ENCODE peak calls at places on chromosomes 6 and 20, in five cellular contexts. A, W, I, Z and C are unnamed samples.

GRCh38 chr20:54502179-54502578 is 26.8 kb downstream of the DOK5 start:
- DNase-seq in A (no peak), W (no peak), I (no peak), Z (no peak), C (no peak)

GRCh38 chr20:43690943-43691598 is 24.2 kb downstream of the MYBL2 start:
- DNase-seq in A (no peak), W (no peak), I (no peak), Z (no peak), C (no peak)

GRCh38 chr6:5998236-5998635 is 8.5 kb downstream of the NRN1 start:
- DNase-seq in A (no peak), W (no peak), I (no peak), Z (no peak), C (no peak)

GRCh38 chr6:109095821-109096084 is 446 bp downstream of the CEP57L1 start:
- DNase-seq in A (no peak), W (no peak), I (no peak), Z (no peak), C (no peak)

GRCh38 chr20:44217342-44218092 is 6.9 kb upstream of the OSER1 start:
- DNase-seq in A (peak; percentile 68), W (peak; percentile 94), I (peak; percentile 82), Z (peak; percentile 62), C (peak; percentile 74)

GRCh38 chr6:44842616-44843015 is 455.1 kb downstream of the CDC5L start:
- DNase-seq in A (no peak), W (no peak), I (no peak), Z (no peak), C (no peak)

GRCh38 chr6:150641398-150642139 is 41.9 kb downstream of the PLEKHG1 start:
- DNase-seq in A (no peak), W (no peak), I (no peak), Z (no peak), C (no peak)

GRCh38 chr6:113859349-113860164 is 2.4 kb downstream of the MARCKS start:
- DNase-seq in A (peak; percentile 68), W (peak; percentile 46), I (peak; percentile 60), Z (peak; percentile 16), C (peak; percentile 28)

GRCh38 chr20:57598491-57598890 is 21.7 kb downstream of the ZBP1 start:
- DNase-seq in A (no peak), W (no peak), I (no peak), Z (no peak), C (no peak)

GRCh38 chr6:38638941-38639497 is 710 bp downstream of the BTBD9 start:
- DNase-seq in A (peak; percentile 81), W (peak; percentile 56), I (peak; percentile 38), Z (peak; percentile 13), C (no peak)

GRCh38 chr6:83055366-83055964 is 10.2 kb downstream of the UBE3D start:
- DNase-seq in A (no peak), W (peak; percentile 78), I (peak; percentile 67), Z (peak; percentile 18), C (peak; percentile 38)

GRCh38 chr20:50224553-50225255 is 34.1 kb downstream of the CEBPB start:
- DNase-seq in A (peak; percentile 91), W (peak; percentile 47), I (peak; percentile 93), Z (no peak), C (no peak)

GRCh38 chr20:23451956-23452487 is 654 bp downstream of the CST11 start:
- DNase-seq in A (no peak), W (no peak), I (no peak), Z (no peak), C (no peak)

GRCh38 chr6:134425521-134426316 is 107.8 kb upstream of the SGK1 start:
- DNase-seq in A (no peak), W (no peak), I (no peak), Z (no peak), C (no peak)

GRCh38 chr6:33732819-33733218 is 13.9 kb downstream of the IP6K3 start:
- DNase-seq in A (no peak), W (no peak), I (peak; percentile 18), Z (no peak), C (no peak)

GRCh38 chr6:14787677-14788076 is 458.2 kb upstream of the JARID2 start:
- DNase-seq in A (no peak), W (no peak), I (no peak), Z (no peak), C (no peak)

GRCh38 chr6:137902721-137903120 is 35.7 kb downstream of the TNFAIP3 start:
- DNase-seq in A (no peak), W (no peak), I (no peak), Z (no peak), C (no peak)

GRCh38 chr6:161064915-161065314 is 73.3 kb downstream of the MAP3K4 start:
- DNase-seq in A (no peak), W (no peak), I (no peak), Z (no peak), C (no peak)

GRCh38 chr20:11529046-11529445 is 388.6 kb upstream of the BTBD3 start:
- DNase-seq in A (no peak), W (no peak), I (no peak), Z (no peak), C (no peak)

GRCh38 chr20:13552061-13552460 is 86.7 kb downstream of the TASP1 start:
- DNase-seq in A (no peak), W (no peak), I (no peak), Z (no peak), C (no peak)

GRCh38 chr6:57217270-57217669 is 4.8 kb downstream of the RAB23 start:
- DNase-seq in A (no peak), W (no peak), I (no peak), Z (no peak), C (no peak)

GRCh38 chr6:57220083-57220703 is 1.9 kb downstream of the RAB23 start:
- DNase-seq in A (no peak), W (no peak), I (no peak), Z (no peak), C (no peak)

GRCh38 chr6:57221191-57221935 is 744 bp downstream of the RAB23 start:
- DNase-seq in A (peak; percentile 77), W (peak; percentile 92), I (peak; percentile 64), Z (peak; percentile 35), C (peak; percentile 34)

GRCh38 chr6:57215260-57215659 is 6.8 kb downstream of the RAB23 start:
- DNase-seq in A (no peak), W (no peak), I (no peak), Z (no peak), C (no peak)

GRCh38 chr6:57216235-57217101 is 5.6 kb downstream of the RAB23 start:
- DNase-seq in A (no peak), W (no peak), I (peak; percentile 86), Z (no peak), C (peak; percentile 68)
- TF ChIP-seq CTCF in A (no peak), W (peak; percentile 41), I (no peak), Z (no peak), C (no peak)

GRCh38 chr20:2867081-2867860 is 6.0 kb upstream of the PTPRA start:
- DNase-seq in A (no peak), W (no peak), I (no peak), Z (no peak), C (no peak)
- TF ChIP-seq CTCF in A (no peak), W (no peak), I (no peak), Z (no peak), C (no peak)

GRCh38 chr6:130075879-130076278 is 57.5 kb downstream of the L3MBTL3 start:
- DNase-seq in A (no peak), W (no peak), I (peak; percentile 50), Z (no peak), C (no peak)

GRCh38 chr6:130070747-130071146 is 52.4 kb downstream of the L3MBTL3 start:
- DNase-seq in A (no peak), W (no peak), I (no peak), Z (no peak), C (no peak)

GRCh38 chr6:130076512-130076911 is 58.1 kb downstream of the L3MBTL3 start:
- DNase-seq in A (no peak), W (no peak), I (peak; percentile 55), Z (no peak), C (no peak)
- TF ChIP-seq CTCF in A (no peak), W (peak; percentile 27), I (peak; percentile 38), Z (no peak), C (no peak)

GRCh38 chr20:3751664-3752385 is 15.7 kb downstream of the ADISSP start:
- DNase-seq in A (no peak), W (peak; percentile 83), I (no peak), Z (peak; percentile 48), C (no peak)

GRCh38 chr20:3751284-3751663 is 16.3 kb downstream of the ADISSP start:
- DNase-seq in A (no peak), W (peak; percentile 58), I (no peak), Z (no peak), C (no peak)

GRCh38 chr20:3748073-3748472 is 15.6 kb downstream of the HSPA12B start:
- DNase-seq in A (no peak), W (no peak), I (no peak), Z (no peak), C (no peak)

GRCh38 chr20:3749087-3749688 is 16.7 kb downstream of the HSPA12B start:
- DNase-seq in A (no peak), W (no peak), I (no peak), Z (no peak), C (no peak)

GRCh38 chr20:3749689-3750639 is 17.5 kb downstream of the HSPA12B start:
- DNase-seq in A (no peak), W (peak; percentile 87), I (no peak), Z (no peak), C (no peak)
- TF ChIP-seq CTCF in A (no peak), W (peak; percentile 79), I (peak; percentile 34), Z (peak; percentile 74), C (peak; percentile 39)

GRCh38 chr20:35467339-35468224 is 12.2 kb downstream of the CEP250 start:
- DNase-seq in A (no peak), W (no peak), I (peak; percentile 59), Z (no peak), C (no peak)
- TF ChIP-seq CTCF in A (no peak), W (no peak), I (no peak), Z (no peak), C (no peak)

DNA sequence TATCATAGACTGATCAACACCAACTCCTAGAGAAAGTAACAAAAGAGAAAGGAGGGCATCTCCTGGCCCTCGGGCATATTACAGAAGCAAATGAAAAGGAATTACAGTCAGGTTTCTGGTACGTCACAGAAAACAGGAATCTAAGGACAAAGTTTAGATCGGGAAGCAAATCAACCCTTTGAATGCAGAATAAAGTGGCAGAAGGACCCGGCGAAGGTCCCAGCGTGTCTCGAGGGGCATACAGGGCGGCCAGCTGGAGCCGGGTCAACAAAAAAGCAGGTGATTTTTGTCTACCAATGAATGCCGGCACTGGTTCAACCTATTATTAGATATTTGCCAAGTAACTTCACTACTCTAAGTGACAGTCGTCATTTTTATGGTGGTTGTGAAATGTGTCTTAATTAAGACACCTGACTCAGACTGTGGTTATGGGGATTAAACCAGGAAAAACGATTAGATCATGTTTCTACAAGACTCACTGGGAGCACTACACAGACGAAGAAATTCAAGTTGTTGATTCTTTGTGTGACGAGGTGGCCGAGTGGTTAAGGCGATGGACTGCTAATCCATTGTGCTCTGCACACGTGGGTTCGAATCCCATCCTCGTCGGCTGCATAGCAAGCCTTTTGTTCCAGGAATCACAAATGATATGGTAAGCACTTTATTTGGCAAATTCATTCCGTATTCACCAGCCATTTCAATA is 12.4 kb upstream of the ZSCAN9 start:
- DNase-seq in A (no peak), W (peak; percentile 81), I (peak; percentile 89), Z (peak; percentile 42), C (no peak)
- TF ChIP-seq CTCF in A (no peak), W (peak; percentile 9), I (no peak), Z (no peak), C (no peak)

DNA sequence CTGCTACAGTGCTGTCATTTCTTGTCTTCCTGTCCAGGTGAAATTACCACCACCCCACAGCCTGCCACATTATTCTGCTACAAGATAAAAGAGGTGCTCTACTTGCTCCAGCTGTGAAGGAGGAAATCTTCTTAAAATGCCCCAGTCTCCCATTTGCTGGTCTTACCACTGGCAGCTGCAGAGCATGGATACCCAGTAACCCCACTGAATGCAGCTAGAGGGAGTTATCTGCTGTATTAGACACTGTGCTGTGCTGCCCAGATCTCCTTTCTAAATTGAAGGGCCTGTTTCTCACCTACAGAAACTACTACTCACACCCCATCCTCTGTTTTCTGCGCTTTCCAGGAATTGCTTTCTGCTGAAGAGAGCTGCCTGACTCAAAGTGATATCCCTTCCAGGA is 517.8 kb downstream of the PKHD1 start:
- DNase-seq in A (no peak), W (peak; percentile 45), I (no peak), Z (no peak), C (no peak)
- TF ChIP-seq CTCF in A (no peak), W (peak; percentile 41), I (no peak), Z (no peak), C (no peak)